ENCODE peak calls at places on chromosome 12, in six cellular contexts. Z, A, Y, L, G and O are unnamed samples.

GRCh38 chr12:31245822-31246469 is 80.0 kb downstream of the SINHCAF start:
- DNase-seq in Y (no peak), G (peak; percentile 19), Z (no peak), A (no peak), L (no peak), O (peak; percentile 6)

GRCh38 chr12:124898200-124898950 is 16.1 kb downstream of the UBC start:
- DNase-seq in G (no peak), L (peak; percentile 39), A (peak; percentile 25), Z (no peak), Y (peak; percentile 74), O (peak; percentile 28)

GRCh38 chr12:11777962-11778361 is 128.5 kb downstream of the ETV6 start:
- DNase-seq in Y (no peak), G (no peak), Z (no peak), A (no peak), L (no peak), O (no peak)

GRCh38 chr12:123533672-123534643 is at the start of gene RILPL1:
- DNase-seq in Y (peak; percentile 43), L (no peak), Z (peak; percentile 24), G (peak; percentile 45), A (no peak), O (peak; percentile 24)

GRCh38 chr12:19454837-19455236 is 15.5 kb downstream of the AEBP2 start:
- DNase-seq in Y (no peak), G (no peak), A (no peak), L (no peak), Z (no peak), O (no peak)

GRCh38 chr12:113422030-113422900 is at the start of gene SDSL:
- DNase-seq in Z (no peak), G (peak; percentile 73), A (peak; percentile 89), L (no peak), Y (peak; percentile 41), O (peak; percentile 80)

GRCh38 chr12:121709478-121709890 is 3.1 kb upstream of the TMEM120B start:
- DNase-seq in G (peak; percentile 70), L (no peak), A (peak; percentile 85), Y (no peak), Z (no peak), O (peak; percentile 61)

GRCh38 chr12:84542289-84542688 is 370.3 kb downstream of the SLC6A15 start:
- DNase-seq in L (no peak), Y (no peak), Z (no peak), A (no peak), G (peak; percentile 6), O (no peak)

GRCh38 chr12:10031318-10031717 is 836 bp downstream of the CLEC9A start:
- DNase-seq in A (no peak), L (no peak), G (peak; percentile 20), Z (no peak), Y (no peak), O (no peak)

GRCh38 chr12:104498211-104498801 is 41.6 kb downstream of the CHST11 start:
- DNase-seq in Z (no peak), Y (peak; percentile 41), G (no peak), A (no peak), L (no peak), O (no peak)

GRCh38 chr12:2532647-2533435 is 261.9 kb upstream of the FKBP4 start:
- DNase-seq in Y (no peak), G (no peak), A (no peak), Z (no peak), L (no peak), O (no peak)

GRCh38 chr12:52559979-52560378 is 7.0 kb upstream of the KRT71 start:
- DNase-seq in G (no peak), L (no peak), Z (no peak), Y (no peak), A (no peak), O (no peak)

GRCh38 chr12:92471551-92471950 is 231.2 kb upstream of the PLEKHG7 start:
- DNase-seq in G (no peak), Y (no peak), A (no peak), L (no peak), Z (no peak), O (no peak)

GRCh38 chr12:106914796-106915634 is 40.7 kb upstream of the TMEM263 start:
- DNase-seq in L (no peak), Y (peak; percentile 60), G (no peak), Z (no peak), A (no peak), O (no peak)

GRCh38 chr12:124752437-124753229 is 111.0 kb downstream of the SCARB1 start:
- DNase-seq in Y (no peak), L (no peak), A (peak; percentile 69), Z (no peak), G (peak; percentile 74), O (peak; percentile 71)

GRCh38 chr12:85057370-85057963 is 21.3 kb downstream of the LRRIQ1 start:
- DNase-seq in Y (peak; percentile 17), Z (no peak), A (peak; percentile 48), L (no peak), G (peak; percentile 70), O (peak; percentile 68)

GRCh38 chr12:12441891-12442461 is 85.1 kb downstream of the BORCS5 start:
- DNase-seq in A (peak; percentile 63), Y (peak; percentile 73), Z (no peak), G (peak; percentile 38), L (no peak), O (peak; percentile 59)

GRCh38 chr12:119423285-119423684 is 88.8 kb downstream of the CCDC60 start:
- DNase-seq in Z (no peak), G (no peak), L (no peak), A (no peak), Y (no peak), O (no peak)

GRCh38 chr12:123828871-123829547 is 66.9 kb downstream of the DNAH10 start:
- DNase-seq in A (no peak), G (no peak), L (no peak), Y (no peak), Z (no peak), O (no peak)

GRCh38 chr12:52335598-52336262 is 14.5 kb upstream of the KRT83 start:
- DNase-seq in Z (no peak), L (no peak), A (no peak), G (no peak), Y (no peak), O (no peak)